ENCODE peak calls at places on chromosomes 5 and 9, in five cellular contexts. Z is H1, B is H9, D is IMR-90, T is mesendoderm. P is an unnamed sample.

GRCh38 chr9:133339641-133340040 is 3.7 kb upstream of the SURF6 start:
- DNase-seq in Z (no peak), B (no peak), D (no peak), T (no peak), P (no peak)

GRCh38 chr9:113361304-113362018 is 12.1 kb downstream of the BSPRY start:
- DNase-seq in Z (no peak), B (no peak), D (peak), T (no peak), P (no peak)

GRCh38 chr5:135568241-135568640 is 10.6 kb downstream of the CXCL14 start:
- DNase-seq in Z (no peak), B (no peak), D (no peak), T (no peak), P (no peak)

GRCh38 chr5:111447822-111448221 is 64.5 kb downstream of the STARD4 start:
- DNase-seq in Z (no peak), B (no peak), D (no peak), T (peak), P (peak)

GRCh38 chr9:132647355-132647754 is 22.4 kb downstream of the DDX31 start:
- DNase-seq in Z (no peak), B (no peak), D (peak), T (no peak), P (no peak)

GRCh38 chr5:14168139-14168792 is 25.1 kb downstream of the TRIO start:
- DNase-seq in Z (no peak), B (no peak), D (peak), T (no peak), P (no peak)

GRCh38 chr5:35371971-35372426 is 141.7 kb upstream of the PRLR start:
- DNase-seq in Z (no peak), B (no peak), D (no peak), T (no peak), P (no peak)

GRCh38 chr9:129639034-129639630 is 2.8 kb downstream of the ASB6 start:
- DNase-seq in Z (no peak), B (no peak), D (no peak), T (no peak), P (no peak)

GRCh38 chr5:137078171-137078665 is 420.9 kb downstream of the SPOCK1 start:
- DNase-seq in Z (no peak), B (peak), D (peak), T (peak), P (no peak)

GRCh38 chr5:32055891-32056866 is 117.9 kb downstream of the GOLPH3 start:
- DNase-seq in Z (no peak), B (no peak), D (no peak), T (no peak), P (no peak)

GRCh38 chr9:18122156-18122555 is 351.8 kb upstream of the ADAMTSL1 start:
- DNase-seq in Z (no peak), B (no peak), D (peak), T (no peak), P (no peak)

GRCh38 chr9:76519027-76519835 is 60.2 kb downstream of the GCNT1 start:
- DNase-seq in Z (no peak), B (no peak), D (no peak), T (no peak), P (no peak)

GRCh38 chr9:106846847-106847246 is 16.1 kb upstream of the ZNF462 start:
- DNase-seq in Z (no peak), B (no peak), D (peak), T (no peak), P (no peak)

GRCh38 chr9:136565075-136565721 is 19.4 kb upstream of the NOTCH1 start:
- DNase-seq in Z (no peak), B (no peak), D (no peak), T (no peak), P (no peak)

GRCh38 chr9:74910036-74910435 is 22.3 kb upstream of the TRPM6 start:
- DNase-seq in Z (no peak), B (no peak), D (no peak), T (no peak), P (no peak)
- H2BK5ac ChIP-seq in Z (no peak), B (no peak), D (no peak), T (no peak), P (no peak)

DNA sequence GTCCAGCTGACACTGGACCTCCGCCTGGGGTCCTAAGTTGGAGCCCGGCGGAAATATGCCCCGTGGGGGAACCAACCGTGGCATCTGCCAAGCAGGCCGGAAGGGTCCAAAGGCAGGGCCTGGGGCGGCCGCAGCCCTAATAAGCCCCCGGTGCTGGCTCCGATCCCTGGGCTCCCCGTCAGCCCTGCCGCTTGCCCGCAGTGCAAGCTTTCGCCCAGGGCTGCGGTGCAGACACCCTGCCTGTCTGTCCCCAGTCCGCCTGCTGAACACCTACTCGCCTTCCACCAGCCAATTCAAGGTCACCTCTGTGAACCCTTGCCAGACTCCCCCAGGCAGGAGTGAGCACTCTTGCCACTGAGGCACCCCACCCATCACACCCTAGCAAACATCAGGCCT is 499 bp upstream of the PTGR1 start:
- DNase-seq in Z (no peak), B (no peak), D (no peak), T (no peak), P (no peak)
- H3K18ac ChIP-seq in Z (peak), B (no peak), D (no peak), T (peak), P (peak)

GRCh38 chr5:149268928-149269557 is 2.6 kb upstream of the AFAP1L1 start:
- DNase-seq in Z (no peak), B (no peak), D (peak), T (peak), P (peak)

GRCh38 chr5:149273950-149274349 is 2.3 kb downstream of the AFAP1L1 start:
- DNase-seq in Z (no peak), B (no peak), D (no peak), T (peak), P (no peak)

GRCh38 chr5:149273237-149273636 is 1.6 kb downstream of the AFAP1L1 start:
- DNase-seq in Z (no peak), B (no peak), D (no peak), T (no peak), P (no peak)

GRCh38 chr5:149271195-149271716 is 403 bp upstream of the AFAP1L1 start:
- DNase-seq in Z (no peak), B (peak), D (no peak), T (peak), P (peak)

GRCh38 chr5:149271717-149272558 is at the start of gene AFAP1L1:
- DNase-seq in Z (no peak), B (peak), D (peak), T (peak), P (peak)
- H2BK5ac ChIP-seq in Z (no peak), B (no peak), D (no peak), T (no peak), P (no peak)

GRCh38 chr9:68746564-68746963 is 41.5 kb downstream of the PIP5K1B start:
- DNase-seq in Z (no peak), B (no peak), D (no peak), T (no peak), P (no peak)
- H3K18ac ChIP-seq in Z (no peak), B (no peak), D (no peak), T (no peak), P (no peak)

P was measured in neuronal stem cell.